ENCODE peak calls at places on chromosomes 3 and 15, in six cellular contexts. I is pons, Z is HT-29, V is endothelial cell, Y is HTR-8/SVneo, W is mesenchymal stem cell. Q is an unnamed sample.

GRCh38 chr15:85545757-85546156 is 165.4 kb downstream of the AKAP13 start:
- DNase-seq in Z (no peak), V (no peak), I (peak; percentile 73), W (no peak), Y (no peak), Q (no peak)

GRCh38 chr15:87689716-87690115 is 566.8 kb downstream of the NTRK3 start:
- DNase-seq in Z (no peak), I (no peak), V (no peak), W (no peak), Y (no peak), Q (no peak)

GRCh38 chr15:85730001-85730820 is 64.5 kb downstream of the KLHL25 start:
- DNase-seq in Z (peak; percentile 92), V (peak; percentile 36), W (peak; percentile 74), Y (peak; percentile 60), I (peak; percentile 81), Q (peak; percentile 69)

GRCh38 chr15:37880009-37880834 is 54.2 kb upstream of the TMCO5A start:
- DNase-seq in Y (peak; percentile 9), V (peak; percentile 38), Z (peak; percentile 64), W (peak; percentile 65), I (peak; percentile 27), Q (peak; percentile 41)

GRCh38 chr3:72907131-72907697 is 19.4 kb downstream of the GXYLT2 start:
- DNase-seq in Y (no peak), V (no peak), I (peak; percentile 45), W (no peak), Z (no peak), Q (no peak)

GRCh38 chr3:24590344-24590880 is 95.8 kb upstream of the THRB start:
- DNase-seq in Y (no peak), V (no peak), W (no peak), I (no peak), Z (no peak), Q (no peak)

GRCh38 chr3:127512256-127512655 is 78.3 kb downstream of the TPRA1 start:
- DNase-seq in I (no peak), W (no peak), Y (no peak), Z (no peak), V (no peak), Q (no peak)

GRCh38 chr15:45678459-45679178 is 43.8 kb downstream of the SQOR start:
- DNase-seq in W (no peak), Z (no peak), Y (no peak), V (no peak), I (no peak), Q (no peak)

GRCh38 chr3:173217127-173217526 is 76.1 kb upstream of the SPATA16 start:
- DNase-seq in W (peak; percentile 16), V (no peak), Y (no peak), Z (no peak), I (no peak), Q (no peak)

GRCh38 chr3:124351430-124352142 is 359.7 kb upstream of the ROPN1 start:
- DNase-seq in I (peak; percentile 84), V (peak; percentile 8), W (peak; percentile 66), Z (peak; percentile 70), Y (peak; percentile 74), Q (peak; percentile 67)